ENCODE peak calls at places on chromosomes 2 and 18, in ten cellular contexts. V, C, B, J, Z, N, M, T, S and X are unnamed samples.

GRCh38 chr2:241224068-241224850 is 35.8 kb downstream of the ANO7 start:
- DNase-seq in V (no peak), C (peak; percentile 20), B (no peak), J (peak; percentile 64), Z (no peak), N (peak; percentile 91), M (no peak), T (peak; percentile 91), S (peak; percentile 65), X (no peak)

GRCh38 chr2:237591021-237591370 is 462 bp upstream of the RAB17 start:
- DNase-seq in V (no peak), C (peak; percentile 29), B (peak; percentile 65), J (no peak), Z (no peak), N (no peak), M (no peak), T (no peak), S (peak; percentile 17), X (no peak)

GRCh38 chr2:75521225-75521872 is 39.4 kb downstream of the EVA1A start:
- DNase-seq in V (no peak), C (no peak), B (no peak), J (no peak), Z (no peak), N (no peak), M (no peak), T (no peak), S (no peak), X (no peak)

GRCh38 chr2:74497777-74498499 is 1.5 kb downstream of the LBX2 start:
- DNase-seq in V (no peak), C (no peak), B (no peak), J (peak; percentile 57), Z (no peak), N (no peak), M (no peak), T (peak; percentile 35), S (no peak), X (no peak)

GRCh38 chr2:185246717-185247116 is 491.9 kb upstream of the FSIP2 start:
- DNase-seq in V (no peak), C (no peak), B (no peak), J (no peak), Z (no peak), N (no peak), M (no peak), T (no peak), S (no peak), X (no peak)

GRCh38 chr2:150097891-150098595 is 389.4 kb downstream of the RND3 start:
- DNase-seq in V (no peak), C (peak; percentile 54), B (no peak), J (no peak), Z (no peak), N (no peak), M (no peak), T (no peak), S (no peak), X (no peak)

GRCh38 chr2:237819231-237819630 is 20.7 kb downstream of the RBM44 start:
- DNase-seq in V (no peak), C (no peak), B (no peak), J (no peak), Z (no peak), N (no peak), M (no peak), T (no peak), S (no peak), X (peak; percentile 41)

GRCh38 chr2:186780701-186781316 is 68.2 kb downstream of the ZSWIM2 start:
- DNase-seq in V (no peak), C (peak; percentile 41), B (no peak), J (peak; percentile 70), Z (no peak), N (no peak), M (no peak), T (peak; percentile 3), S (no peak), X (peak; percentile 51)

GRCh38 chr2:128401680-128402079 is 83.0 kb upstream of the HS6ST1 start:
- DNase-seq in V (peak; percentile 7), C (no peak), B (peak; percentile 6), J (no peak), Z (no peak), N (no peak), M (no peak), T (no peak), S (no peak), X (no peak)

GRCh38 chr2:160156665-160157064 is 43.4 kb downstream of the ITGB6 start:
- DNase-seq in V (no peak), C (no peak), B (no peak), J (no peak), Z (no peak), N (no peak), M (no peak), T (no peak), S (no peak), X (no peak)

GRCh38 chr18:75211721-75212625 is 1.4 kb downstream of the TSHZ1 start:
- DNase-seq in V (peak; percentile 46), C (peak; percentile 15), B (peak; percentile 67), J (peak; percentile 48), Z (no peak), N (no peak), M (peak; percentile 43), T (peak; percentile 72), S (peak; percentile 63), X (peak; percentile 43)

GRCh38 chr18:8792688-8793316 is 87.4 kb downstream of the MTCL1 start:
- DNase-seq in V (no peak), C (no peak), B (no peak), J (no peak), Z (no peak), N (no peak), M (no peak), T (no peak), S (no peak), X (no peak)

GRCh38 chr2:241739651-241740050 is 5.2 kb downstream of the D2HGDH start:
- DNase-seq in V (no peak), C (no peak), B (no peak), J (no peak), Z (no peak), N (no peak), M (no peak), T (no peak), S (no peak), X (peak; percentile 33)

GRCh38 chr2:231985823-231986261 is 24.3 kb downstream of the DIS3L2 start:
- DNase-seq in V (no peak), C (peak; percentile 23), B (no peak), J (peak; percentile 45), Z (no peak), N (no peak), M (no peak), T (no peak), S (no peak), X (no peak)

GRCh38 chr2:197711576-197711975 is 6.4 kb downstream of the MARS2 start:
- DNase-seq in V (no peak), C (peak; percentile 7), B (no peak), J (no peak), Z (no peak), N (no peak), M (no peak), T (no peak), S (no peak), X (no peak)

GRCh38 chr2:197707316-197708213 is 2.4 kb downstream of the MARS2 start:
- DNase-seq in V (no peak), C (peak; percentile 52), B (no peak), J (peak; percentile 63), Z (no peak), N (no peak), M (no peak), T (peak; percentile 43), S (no peak), X (peak; percentile 48)

GRCh38 chr2:197708331-197708730 is 3.2 kb downstream of the MARS2 start:
- DNase-seq in V (no peak), C (peak; percentile 84), B (no peak), J (no peak), Z (no peak), N (no peak), M (no peak), T (no peak), S (no peak), X (peak; percentile 74)

GRCh38 chr2:197713271-197713670 is 8.1 kb downstream of the MARS2 start:
- DNase-seq in V (no peak), C (no peak), B (no peak), J (no peak), Z (no peak), N (no peak), M (no peak), T (no peak), S (no peak), X (no peak)

DNA sequence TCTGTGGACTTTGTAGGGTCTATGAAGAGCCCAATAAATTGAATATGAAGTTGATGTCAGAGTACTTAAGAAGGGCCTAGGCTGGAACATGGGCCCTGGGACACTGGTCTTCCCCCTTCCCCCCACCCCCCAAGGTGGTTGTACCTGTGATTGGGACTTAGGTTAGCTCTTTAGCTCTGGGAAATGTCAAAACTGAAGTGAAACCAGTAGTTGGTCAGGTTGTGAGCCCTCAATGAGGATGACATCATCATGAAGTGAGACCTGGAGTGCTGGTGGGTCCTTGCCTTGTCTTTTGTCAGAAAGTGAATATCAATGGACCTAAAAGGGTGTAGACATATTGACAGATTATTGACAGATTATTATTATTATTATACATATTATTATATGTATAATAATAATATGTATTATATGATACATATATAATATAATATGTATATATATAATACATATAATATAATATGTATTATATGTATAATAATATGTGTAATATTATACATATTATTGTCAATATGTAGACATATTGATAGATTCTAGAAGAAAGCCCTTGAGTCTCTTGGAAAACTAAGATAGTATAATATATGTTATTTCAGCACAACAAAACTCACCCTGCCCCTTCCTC is 5.4 kb downstream of the MARS2 start:
- DNase-seq in V (no peak), C (no peak), B (no peak), J (no peak), Z (no peak), N (no peak), M (no peak), T (no peak), S (no peak), X (no peak)
- H3K27ac ChIP-seq in V (no peak overlapping the region), C (no peak overlapping the region), B (no peak overlapping the region), J (no peak overlapping the region), Z (no peak overlapping the region), N (no peak overlapping the region), M (no peak overlapping the region), T (no peak overlapping the region), S (no peak overlapping the region), X (no peak overlapping the region)

GRCh38 chr2:103887625-103888024 is 966.3 kb upstream of the POU3F3 start:
- DNase-seq in V (no peak), C (peak; percentile 2), B (no peak), J (no peak), Z (no peak), N (no peak), M (no peak), T (no peak), S (no peak), X (no peak)
- H3K27ac ChIP-seq in V (no peak overlapping the region), C (no peak overlapping the region), B (no peak overlapping the region), J (no peak overlapping the region), Z (no peak overlapping the region), N (no peak overlapping the region), M (no peak overlapping the region), T (no peak overlapping the region), S (no peak overlapping the region), X (no peak overlapping the region)

GRCh38 chr2:179675435-179675834 is 186.0 kb downstream of the ZNF385B start:
- DNase-seq in V (no peak), C (peak; percentile 25), B (peak; percentile 36), J (no peak), Z (no peak), N (no peak), M (no peak), T (no peak), S (no peak), X (no peak)
- H3K27ac ChIP-seq in V (no peak overlapping the region), C (no peak overlapping the region), B (no peak overlapping the region), J (no peak overlapping the region), Z (no peak overlapping the region), N (no peak overlapping the region), M (no peak overlapping the region), T (no peak overlapping the region), S (no peak overlapping the region), X (no peak overlapping the region)

GRCh38 chr2:3661149-3661660 is 3.2 kb downstream of the ALLC start:
- DNase-seq in V (peak; percentile 0), C (no peak), B (no peak), J (no peak), Z (no peak), N (no peak), M (no peak), T (no peak), S (no peak), X (no peak)
- H3K27ac ChIP-seq in V (no peak overlapping the region), C (no peak overlapping the region), B (no peak overlapping the region), J (no peak overlapping the region), Z (no peak overlapping the region), N (no peak overlapping the region), M (no peak overlapping the region), T (no peak overlapping the region), S (no peak overlapping the region), X (no peak overlapping the region)